ENCODE peak calls at places on chromosomes 4 and X, in ten cellular contexts. L is Calu3; O is hippocampal formation; W is right cardiac atrium; Q is endothelial cell; E is nephron progenitor cell; T is hypothalamus; R is myocyte; X is immature natural killer cell; H is CD4-positive, alpha-beta memory T cell. Y is an unnamed sample.

GRCh38 chrX:56787734-56788152 is 58.7 kb downstream of the NBDY start:
- DNase-seq in L (no peak), O (no peak), W (no peak), Q (no peak), E (no peak), T (no peak), R (no peak), X (no peak), H (no peak), Y (no peak)

GRCh38 chrX:65009459-65009858 is 33.2 kb upstream of the ZC4H2 start:
- DNase-seq in L (no peak), O (no peak), W (no peak), Q (no peak), E (no peak), T (no peak), R (no peak), X (no peak), H (no peak), Y (no peak)

GRCh38 chr4:94454405-94454804 is 2.7 kb downstream of the PDLIM5 start:
- DNase-seq in L (no peak), O (no peak), W (no peak), Q (no peak), E (no peak), T (no peak), R (no peak), X (no peak), H (no peak), Y (no peak)

GRCh38 chrX:40278340-40279090 is 180.8 kb upstream of the BCOR start:
- DNase-seq in L (no peak), O (no peak), W (no peak), Q (no peak), E (no peak), T (no peak), R (no peak), X (peak), H (peak), Y (no peak)

GRCh38 chr4:69708211-69708610 is 52.2 kb downstream of the SULT1B1 start:
- DNase-seq in L (no peak), O (no peak), W (no peak), Q (no peak), E (no peak), T (no peak), R (no peak), X (no peak), H (no peak), Y (no peak)

GRCh38 chr4:76850010-76850441 is 47.9 kb downstream of the SOWAHB start:
- DNase-seq in L (peak), O (no peak), W (no peak), Q (no peak), E (no peak), T (no peak), R (peak), X (no peak), H (no peak), Y (no peak)

GRCh38 chr4:27068151-27068862 is 207.7 kb downstream of the STIM2 start:
- DNase-seq in L (no peak), O (no peak), W (no peak), Q (no peak), E (no peak), T (no peak), R (no peak), X (no peak), H (no peak), Y (no peak)

GRCh38 chr4:29423836-29424721 is 1296.1 kb upstream of the PCDH7 start:
- DNase-seq in L (no peak), O (no peak), W (no peak), Q (no peak), E (no peak), T (no peak), R (peak), X (no peak), H (no peak), Y (no peak)

GRCh38 chr4:180784940-180785339 is 1458.3 kb upstream of the TENM3 start:
- DNase-seq in L (no peak), O (no peak), W (no peak), Q (no peak), E (no peak), T (no peak), R (no peak), X (no peak), H (no peak), Y (no peak)

GRCh38 chr4:25212822-25213221 is 21.0 kb upstream of the PI4K2B start:
- DNase-seq in L (no peak), O (no peak), W (no peak), Q (no peak), E (no peak), T (no peak), R (no peak), X (no peak), H (no peak), Y (no peak)

GRCh38 chrX:143500751-143501150 is 16.5 kb downstream of the SPANXN3 start:
- DNase-seq in L (no peak), O (no peak), W (no peak), Q (no peak), E (no peak), T (no peak), R (peak), X (no peak), H (no peak), Y (no peak)

GRCh38 chr4:54440394-54441223 is 211.5 kb downstream of the PDGFRA start:
- DNase-seq in L (peak), O (peak), W (no peak), Q (peak), E (no peak), T (peak), R (peak), X (peak), H (no peak), Y (no peak)

GRCh38 chr4:174334628-174335027 is 50.9 kb downstream of the CEP44 start:
- DNase-seq in L (no peak), O (no peak), W (no peak), Q (no peak), E (no peak), T (no peak), R (no peak), X (no peak), H (no peak), Y (no peak)

GRCh38 chr4:175531405-175532091 is 280.5 kb downstream of the GPM6A start:
- DNase-seq in L (no peak), O (no peak), W (no peak), Q (no peak), E (no peak), T (no peak), R (peak), X (no peak), H (no peak), Y (no peak)

GRCh38 chr4:55819634-55820033 is at the start of gene EXOC1L:
- DNase-seq in L (no peak), O (no peak), W (peak), Q (peak), E (peak), T (peak), R (peak), X (peak), H (no peak), Y (no peak)

GRCh38 chrX:107579956-107580355 is 48.4 kb upstream of the PRPS1 start:
- DNase-seq in L (no peak), O (no peak), W (no peak), Q (no peak), E (no peak), T (no peak), R (no peak), X (no peak), H (no peak), Y (no peak)

GRCh38 chrX:141652315-141652714 is 46.2 kb downstream of the SPANXD start:
- DNase-seq in L (no peak), O (no peak), W (no peak), Q (no peak), E (no peak), T (no peak), R (no peak), X (no peak), H (no peak), Y (no peak)

GRCh38 chrX:39262641-39263040 is 461.4 kb downstream of the MID1IP1 start:
- DNase-seq in L (no peak), O (no peak), W (no peak), Q (no peak), E (no peak), T (no peak), R (no peak), X (no peak), H (no peak), Y (no peak)

GRCh38 chrX:10496345-10496965 is 123.9 kb downstream of the MID1 start:
- DNase-seq in L (no peak), O (no peak), W (no peak), Q (no peak), E (no peak), T (no peak), R (peak), X (no peak), H (no peak), Y (no peak)

GRCh38 chr4:14841801-14842748 is 160.2 kb upstream of the CPEB2 start:
- DNase-seq in L (peak), O (no peak), W (peak), Q (no peak), E (no peak), T (no peak), R (peak), X (no peak), H (no peak), Y (no peak)

GRCh38 chr4:54498661-54499111 is 159.1 kb upstream of the KIT start:
- DNase-seq in L (peak), O (no peak), W (no peak), Q (no peak), E (peak), T (no peak), R (peak), X (no peak), H (no peak), Y (no peak)

GRCh38 chr4:25938251-25939186 is 24.5 kb downstream of the SMIM20 start:
- DNase-seq in L (no peak), O (no peak), W (no peak), Q (no peak), E (no peak), T (no peak), R (peak), X (no peak), H (no peak), Y (no peak)

GRCh38 chrX:149129767-149130166 is 375.3 kb downstream of the IDS start:
- DNase-seq in L (no peak), O (no peak), W (no peak), Q (no peak), E (no peak), T (no peak), R (no peak), X (no peak), H (no peak), Y (no peak)

GRCh38 chr4:176185068-176185467 is 10.3 kb downstream of the SPATA4 start:
- DNase-seq in L (no peak), O (no peak), W (no peak), Q (no peak), E (no peak), T (no peak), R (peak), X (no peak), H (no peak), Y (no peak)

GRCh38 chr4:84481077-84481878 is 17.8 kb downstream of the NKX6-1 start:
- DNase-seq in L (no peak), O (no peak), W (no peak), Q (no peak), E (peak), T (no peak), R (no peak), X (no peak), H (no peak), Y (no peak)

GRCh38 chrX:48702716-48703115 is 6.2 kb downstream of the SUV39H1 start:
- DNase-seq in L (no peak), O (no peak), W (no peak), Q (no peak), E (no peak), T (no peak), R (no peak), X (no peak), H (no peak), Y (no peak)

GRCh38 chr4:68271851-68272756 is 26.6 kb upstream of the TMPRSS11B start:
- DNase-seq in L (peak), O (peak), W (no peak), Q (peak), E (no peak), T (no peak), R (peak), X (peak), H (peak), Y (peak)

GRCh38 chrX:39012561-39013209 is 211.4 kb downstream of the MID1IP1 start:
- DNase-seq in L (no peak), O (no peak), W (no peak), Q (no peak), E (no peak), T (no peak), R (no peak), X (no peak), H (no peak), Y (no peak)

GRCh38 chrX:76279007-76279406 is 106.1 kb downstream of the PBDC1 start:
- DNase-seq in L (peak), O (peak), W (no peak), Q (peak), E (peak), T (peak), R (peak), X (peak), H (peak), Y (peak)